ENCODE peak calls at places on chromosomes 3 and 15, in eight cellular contexts. R is heart left ventricle, L is right lobe of liver, D is sigmoid colon, U is body of pancreas, W is esophagus muscularis mucosa, J is NB4, H is lower leg skin. P is an unnamed sample.

GRCh38 chr15:40094156-40094555 is 14.5 kb downstream of the BMF start:
- DNase-seq in J (no peak), D (no peak), R (no peak), L (no peak), U (no peak), H (no peak), W (no peak), P (no peak)

GRCh38 chr3:184884359-184885017 is 72.5 kb downstream of the VPS8 start:
- DNase-seq in J (no peak), L (no peak), U (no peak), D (no peak), R (no peak), W (no peak), H (no peak), P (no peak)

GRCh38 chr3:101635954-101636798 is 40.8 kb downstream of the ZBTB11 start:
- DNase-seq in L (no peak), R (peak; percentile 52), U (peak; percentile 58), J (peak; percentile 67), W (peak; percentile 64), H (peak; percentile 21), D (no peak), P (peak; percentile 58)

GRCh38 chr3:180640987-180641386 is 38.3 kb downstream of the CCDC39 start:
- DNase-seq in L (no peak), U (no peak), W (no peak), J (no peak), H (no peak), D (no peak), R (no peak), P (no peak)

GRCh38 chr3:182795383-182795782 is 2.1 kb downstream of the ATP11B start:
- DNase-seq in H (no peak), W (no peak), R (no peak), D (no peak), L (no peak), J (peak; percentile 80), U (no peak), P (no peak)

GRCh38 chr3:158330820-158331219 is 220.9 kb downstream of the RSRC1 start:
- DNase-seq in L (no peak), R (no peak), J (no peak), D (no peak), W (no peak), U (no peak), H (no peak), P (no peak)

GRCh38 chr3:29757054-29757777 is 476.3 kb downstream of the RBMS3 start:
- DNase-seq in U (peak; percentile 45), H (no peak), W (no peak), J (no peak), R (no peak), D (no peak), L (peak; percentile 81), P (peak; percentile 66)

GRCh38 chr3:113157408-113157980 is 53.9 kb upstream of the BOC start:
- DNase-seq in W (peak; percentile 92), J (no peak), L (no peak), U (no peak), D (peak; percentile 92), H (peak; percentile 54), R (peak; percentile 33), P (no peak)

GRCh38 chr15:26974120-26974780 is 3.3 kb downstream of the GABRG3 start:
- DNase-seq in R (no peak), H (no peak), J (peak; percentile 26), D (no peak), L (no peak), W (no peak), U (no peak), P (no peak)

GRCh38 chr15:96086164-96086563 is 244.3 kb upstream of the NR2F2 start:
- DNase-seq in W (no peak), L (no peak), H (no peak), J (no peak), U (no peak), D (no peak), R (no peak), P (no peak)

GRCh38 chr3:39541917-39542329 is 74.4 kb downstream of the MOBP start:
- DNase-seq in L (no peak), U (no peak), D (no peak), W (no peak), H (no peak), J (peak; percentile 29), R (no peak), P (no peak)

GRCh38 chr15:47987908-47988532 is 132.8 kb upstream of the SLC24A5 start:
- DNase-seq in D (no peak), H (peak; percentile 45), J (peak; percentile 64), U (peak; percentile 37), R (peak; percentile 34), L (no peak), W (no peak), P (no peak)

GRCh38 chr15:98855815-98856539 is 151.6 kb downstream of the PGPEP1L start:
- DNase-seq in U (no peak), J (no peak), L (no peak), W (no peak), H (no peak), R (no peak), D (no peak), P (no peak)

GRCh38 chr3:138005627-138006026 is 4.3 kb upstream of the CLDN18 start:
- DNase-seq in H (no peak), L (no peak), D (no peak), W (no peak), R (no peak), U (no peak), J (no peak), P (no peak)

GRCh38 chr3:139520028-139520737 is 19.4 kb downstream of the RBP1 start:
- DNase-seq in D (no peak), U (peak; percentile 60), W (peak; percentile 84), L (no peak), R (no peak), J (peak; percentile 46), H (peak; percentile 15), P (no peak)
- TF ChIP-seq POLR2A in D (no peak), U (no peak), W (no peak), L (no peak), R (no peak), J (no peak), H (no peak), P (no peak)

GRCh38 chr15:90903733-90904536 is 833 bp downstream of the MAN2A2 start:
- DNase-seq in W (no peak), R (no peak), H (no peak), U (peak; percentile 39), D (no peak), J (peak; percentile 40), L (no peak), P (peak; percentile 57)

GRCh38 chr15:90902656-90902995 is 476 bp upstream of the MAN2A2 start:
- DNase-seq in R (no peak), L (no peak), H (no peak), J (no peak), D (no peak), U (no peak), W (no peak), P (no peak)

GRCh38 chr15:90902996-90903732 is at the start of gene MAN2A2:
- DNase-seq in U (peak; percentile 90), D (no peak), J (peak; percentile 92), W (no peak), R (peak; percentile 74), L (peak; percentile 95), H (no peak), P (peak; percentile 85)

GRCh38 chr15:90904746-90905145 is 1.6 kb downstream of the MAN2A2 start:
- DNase-seq in L (no peak), W (no peak), D (no peak), U (no peak), H (no peak), J (no peak), R (no peak), P (no peak)

DNA sequence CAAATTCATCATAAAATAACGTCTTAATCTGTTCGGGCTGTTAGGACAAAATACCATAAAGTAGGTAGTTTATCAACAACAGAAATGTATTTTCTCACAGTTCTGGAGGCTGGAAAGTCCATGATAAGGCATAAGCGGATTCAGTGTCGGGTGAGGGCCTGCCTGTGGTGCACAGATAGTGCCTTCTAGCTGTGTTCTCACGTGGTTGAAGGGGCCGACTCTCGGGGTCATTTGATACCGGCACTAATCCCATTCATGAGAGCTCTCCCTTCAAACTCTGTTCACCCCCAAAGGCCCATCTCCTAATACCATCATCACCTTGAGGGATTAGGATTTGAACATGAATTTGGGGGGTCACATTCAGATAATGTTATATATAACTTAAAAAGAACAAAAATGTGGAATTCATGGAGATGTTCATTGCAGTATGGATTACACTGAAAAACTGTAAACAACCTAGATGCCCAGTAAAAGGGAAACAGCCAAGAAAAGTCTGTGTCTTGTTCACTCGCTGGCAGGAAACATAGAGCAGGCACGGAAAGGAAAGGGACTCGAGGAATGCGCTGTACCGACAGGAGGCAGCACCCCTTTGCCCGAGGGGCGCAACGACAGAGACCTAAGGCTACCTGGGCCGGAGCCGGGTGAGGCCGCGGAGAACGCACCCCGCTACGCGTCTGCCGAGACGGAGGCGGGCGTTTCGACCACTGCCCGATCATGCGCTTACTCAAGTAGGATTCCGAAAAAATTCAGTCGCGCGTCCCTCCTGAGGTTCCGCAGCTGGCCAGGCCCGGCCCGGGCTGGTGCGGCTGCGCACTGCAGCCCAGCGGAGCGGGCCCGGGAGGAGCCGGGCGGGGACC is 1.1 kb upstream of the MAN2A2 start:
- DNase-seq in J (peak; percentile 92), D (peak; percentile 88), W (peak; percentile 93), H (peak; percentile 73), R (peak; percentile 84), U (peak; percentile 77), L (peak; percentile 85), P (peak; percentile 81)
- TF ChIP-seq POLR2A in J (peak; percentile 59), D (no peak), W (peak; percentile 30), H (no peak), R (no peak), U (peak; percentile 78), L (peak; percentile 77), P (no peak)

DNA sequence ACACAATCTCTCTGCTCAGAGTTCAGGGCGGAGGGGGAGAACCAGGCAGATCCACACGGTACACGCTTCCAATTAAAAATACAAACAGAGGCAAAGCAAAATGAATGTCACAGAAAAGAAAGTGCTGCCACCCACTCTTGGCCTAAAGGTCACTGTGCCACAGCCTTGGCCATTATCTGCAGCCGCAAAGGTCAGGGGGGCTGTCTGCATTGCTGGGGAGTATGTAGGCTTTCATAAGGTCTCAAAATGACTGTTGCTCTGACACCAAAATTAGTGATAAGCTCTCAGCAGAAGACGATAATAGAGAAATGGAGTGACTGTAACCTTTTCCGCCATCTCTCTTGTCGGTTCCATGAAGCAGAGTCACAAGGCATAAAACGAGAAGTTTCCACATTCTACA is 374.1 kb upstream of the ICE2 start:
- DNase-seq in W (no peak), J (no peak), R (no peak), D (no peak), L (no peak), H (no peak), U (no peak), P (no peak)
- TF ChIP-seq POLR2A in W (no peak), J (no peak), R (no peak), D (no peak), L (no peak), H (no peak), U (no peak), P (no peak)

DNA sequence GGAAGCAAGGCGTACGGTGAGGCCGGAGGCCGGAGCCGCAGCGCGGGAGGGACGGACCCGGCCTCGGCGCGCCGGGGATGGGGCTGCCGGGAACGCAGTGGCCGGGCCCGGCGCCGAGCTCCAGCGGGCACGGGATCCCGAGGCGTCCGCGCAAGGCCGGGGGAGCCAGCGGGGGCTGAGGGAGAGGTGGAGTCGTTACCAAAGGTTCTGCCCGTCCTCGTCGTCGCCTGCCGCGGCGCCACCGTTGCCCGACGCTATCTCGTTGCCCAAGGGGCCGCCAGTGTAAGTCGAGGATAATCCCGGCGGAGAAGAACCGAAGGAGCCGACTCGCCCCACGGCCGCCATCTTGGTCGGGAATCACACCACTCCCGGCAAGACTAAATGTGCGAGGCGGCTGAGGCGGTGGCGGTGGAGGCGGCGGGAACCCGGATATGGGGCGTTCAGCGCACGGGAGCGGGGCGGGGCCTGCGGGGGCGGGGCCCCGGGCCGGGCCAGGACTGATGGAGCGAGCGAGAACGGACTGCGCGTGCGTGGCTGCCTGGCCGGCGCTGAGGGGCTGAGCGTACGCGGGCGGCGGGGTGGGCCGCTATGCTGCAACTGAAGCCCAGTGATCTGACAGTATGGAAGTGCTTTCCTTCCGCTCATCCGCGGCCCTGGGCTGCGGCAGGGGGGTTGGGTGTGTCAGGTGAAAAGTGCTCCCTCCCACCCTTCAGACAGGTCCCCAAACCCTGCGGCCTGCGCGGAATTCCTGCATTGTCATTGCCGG is at the start of gene DYNC1LI1:
- DNase-seq in R (peak; percentile 98), L (peak; percentile 97), U (peak; percentile 95), J (peak; percentile 93), H (peak; percentile 94), W (peak; percentile 98), D (peak; percentile 97), P (peak; percentile 95)
- TF ChIP-seq POLR2A in R (peak; percentile 26), L (peak; percentile 73), U (peak; percentile 90), J (peak; percentile 67), H (no peak), W (peak; percentile 15), D (peak; percentile 32), P (no peak)